ENCODE peak calls at places on chromosome 2, in eight cellular contexts. H, K, Y, X, Z, C, M and V are unnamed samples.

GRCh38 chr2:40403233-40403841 is 48.6 kb downstream of the SLC8A1 start:
- DNase-seq in H (no peak), K (no peak), Y (no peak), X (no peak), Z (no peak), C (no peak), M (no peak), V (no peak)

GRCh38 chr2:129252781-129253460 is 726.5 kb upstream of the RAB6C start:
- DNase-seq in H (no peak), K (no peak), Y (peak), X (no peak), Z (no peak), C (no peak), M (no peak), V (no peak)

GRCh38 chr2:88813612-88814011 is 122.1 kb downstream of the RPIA start:
- DNase-seq in H (no peak), K (no peak), Y (no peak), X (no peak), Z (no peak), C (no peak), M (no peak), V (no peak)

GRCh38 chr2:177501186-177501585 is 108.6 kb downstream of the AGPS start:
- DNase-seq in H (no peak), K (no peak), Y (no peak), X (no peak), Z (no peak), C (no peak), M (no peak), V (no peak)

GRCh38 chr2:38214209-38214717 is 138.3 kb upstream of the CYP1B1 start:
- DNase-seq in H (peak), K (no peak), Y (peak), X (no peak), Z (peak), C (no peak), M (no peak), V (no peak)

GRCh38 chr2:157460384-157460837 is 16.5 kb upstream of the CYTIP start:
- DNase-seq in H (peak), K (no peak), Y (no peak), X (no peak), Z (no peak), C (peak), M (no peak), V (no peak)

GRCh38 chr2:188132385-188132784 is 159.3 kb upstream of the GULP1 start:
- DNase-seq in H (no peak), K (no peak), Y (no peak), X (no peak), Z (no peak), C (no peak), M (no peak), V (no peak)

GRCh38 chr2:231359948-231360347 is 35.6 kb upstream of the B3GNT7 start:
- DNase-seq in H (no peak), K (no peak), Y (no peak), X (no peak), Z (no peak), C (no peak), M (no peak), V (no peak)

GRCh38 chr2:122514451-122514996 is 759.1 kb downstream of the TSN start:
- DNase-seq in H (no peak), K (no peak), Y (no peak), X (no peak), Z (no peak), C (no peak), M (no peak), V (no peak)

GRCh38 chr2:6073260-6074141 is 381.3 kb downstream of the SOX11 start:
- DNase-seq in H (peak), K (no peak), Y (peak), X (no peak), Z (peak), C (no peak), M (no peak), V (no peak)

GRCh38 chr2:174699993-174700766 is 64.1 kb downstream of the CHRNA1 start:
- DNase-seq in H (peak), K (no peak), Y (peak), X (no peak), Z (peak), C (peak), M (peak), V (no peak)

GRCh38 chr2:177024760-177025159 is 187.8 kb upstream of the HNRNPA3 start:
- DNase-seq in H (no peak), K (no peak), Y (no peak), X (no peak), Z (no peak), C (no peak), M (no peak), V (no peak)

GRCh38 chr2:187481543-187481942 is 33.5 kb upstream of the CALCRL start:
- DNase-seq in H (no peak), K (no peak), Y (no peak), X (no peak), Z (no peak), C (no peak), M (no peak), V (no peak)

GRCh38 chr2:97845133-97845532 is 131.8 kb downstream of the ZAP70 start:
- DNase-seq in H (no peak), K (no peak), Y (no peak), X (no peak), Z (no peak), C (no peak), M (no peak), V (no peak)

GRCh38 chr2:167264380-167264779 is 376.1 kb downstream of the XIRP2 start:
- DNase-seq in H (no peak), K (no peak), Y (no peak), X (no peak), Z (peak), C (no peak), M (no peak), V (peak)

GRCh38 chr2:109324859-109325258 is 195.9 kb downstream of the SH3RF3 start:
- DNase-seq in H (no peak), K (peak), Y (no peak), X (no peak), Z (no peak), C (no peak), M (no peak), V (no peak)

GRCh38 chr2:232886632-232887031 is 16.6 kb downstream of the SNORC start:
- DNase-seq in H (no peak), K (no peak), Y (no peak), X (no peak), Z (no peak), C (no peak), M (no peak), V (no peak)

GRCh38 chr2:162297925-162298552 is 20.4 kb downstream of the IFIH1 start:
- DNase-seq in H (peak), K (peak), Y (peak), X (no peak), Z (peak), C (no peak), M (peak), V (peak)

GRCh38 chr2:84830095-84830494 is 50.8 kb downstream of the TRABD2A start:
- DNase-seq in H (no peak), K (no peak), Y (no peak), X (no peak), Z (no peak), C (no peak), M (no peak), V (no peak)

GRCh38 chr2:76867854-76868253 is 654.3 kb downstream of the LRRTM4 start:
- DNase-seq in H (no peak), K (no peak), Y (no peak), X (no peak), Z (no peak), C (no peak), M (no peak), V (no peak)

GRCh38 chr2:67256892-67257291 is 140.2 kb upstream of the ETAA1 start:
- DNase-seq in H (no peak), K (no peak), Y (no peak), X (no peak), Z (no peak), C (no peak), M (no peak), V (no peak)

GRCh38 chr2:47664817-47665216 is 118.1 kb upstream of the MSH6 start:
- DNase-seq in H (no peak), K (no peak), Y (no peak), X (no peak), Z (no peak), C (no peak), M (no peak), V (no peak)

GRCh38 chr2:177495945-177496344 is 103.4 kb downstream of the AGPS start:
- DNase-seq in H (no peak), K (no peak), Y (no peak), X (no peak), Z (no peak), C (no peak), M (no peak), V (no peak)

GRCh38 chr2:213253162-213253561 is 31.1 kb upstream of the SPAG16 start:
- DNase-seq in H (no peak), K (no peak), Y (no peak), X (no peak), Z (no peak), C (no peak), M (no peak), V (no peak)

GRCh38 chr2:164981217-164981990 is 26.1 kb upstream of the SLC38A11 start:
- DNase-seq in H (no peak), K (no peak), Y (no peak), X (no peak), Z (no peak), C (no peak), M (no peak), V (no peak)

GRCh38 chr2:218898109-218898878 is 17.6 kb downstream of the WNT10A start:
- DNase-seq in H (peak), K (peak), Y (peak), X (peak), Z (peak), C (peak), M (peak), V (peak)

GRCh38 chr2:8501061-8501460 is 180.8 kb upstream of the ID2 start:
- DNase-seq in H (no peak), K (no peak), Y (no peak), X (no peak), Z (no peak), C (no peak), M (no peak), V (no peak)

GRCh38 chr2:176876493-176877103 is 336.0 kb upstream of the HNRNPA3 start:
- DNase-seq in H (no peak), K (no peak), Y (no peak), X (no peak), Z (no peak), C (no peak), M (no peak), V (no peak)

GRCh38 chr2:105328281-105329196 is 996 bp downstream of the TGFBRAP1 start:
- DNase-seq in H (no peak), K (no peak), Y (no peak), X (no peak), Z (no peak), C (no peak), M (no peak), V (no peak)

GRCh38 chr2:88082781-88083180 is 15.2 kb downstream of the SMYD1 start:
- DNase-seq in H (no peak), K (no peak), Y (no peak), X (no peak), Z (no peak), C (no peak), M (no peak), V (no peak)

GRCh38 chr2:21267232-21267835 is 143.6 kb downstream of the TDRD15 start:
- DNase-seq in H (no peak), K (no peak), Y (no peak), X (no peak), Z (no peak), C (no peak), M (no peak), V (no peak)

GRCh38 chr2:200742426-200742825 is 69.3 kb upstream of the BZW1 start:
- DNase-seq in H (no peak), K (no peak), Y (no peak), X (no peak), Z (no peak), C (no peak), M (no peak), V (no peak)

GRCh38 chr2:183010112-183010511 is 28.1 kb downstream of the NCKAP1 start:
- DNase-seq in H (peak), K (no peak), Y (no peak), X (no peak), Z (peak), C (no peak), M (no peak), V (no peak)

GRCh38 chr2:174066871-174067270 is 101.7 kb upstream of the SP3 start:
- DNase-seq in H (no peak), K (no peak), Y (no peak), X (no peak), Z (no peak), C (no peak), M (no peak), V (no peak)

GRCh38 chr2:39524756-39525635 is 87.9 kb upstream of the MAP4K3 start:
- DNase-seq in H (no peak), K (no peak), Y (no peak), X (no peak), Z (no peak), C (no peak), M (no peak), V (no peak)

GRCh38 chr2:199315299-199316179 is 142.2 kb downstream of the SATB2 start:
- DNase-seq in H (peak), K (no peak), Y (peak), X (no peak), Z (peak), C (no peak), M (no peak), V (no peak)

GRCh38 chr2:16250886-16251285 is 310.5 kb downstream of the MYCN start:
- DNase-seq in H (no peak), K (no peak), Y (no peak), X (no peak), Z (no peak), C (no peak), M (no peak), V (no peak)

GRCh38 chr2:24259316-24259715 is 84.5 kb downstream of the FAM228A start:
- DNase-seq in H (no peak), K (no peak), Y (no peak), X (no peak), Z (no peak), C (no peak), M (no peak), V (no peak)